ENCODE peak calls at places on chromosomes 3 and 15, in ten cellular contexts. T, K, O, C, W, Y, S, N, Q and F are unnamed samples.

GRCh38 chr3:64138656-64139375 is 86.5 kb downstream of the PRICKLE2 start:
- DNase-seq in T (no peak), K (no peak), O (no peak), C (no peak), W (no peak), Y (no peak), S (no peak), N (no peak), Q (no peak), F (no peak)

GRCh38 chr15:81483496-81483895 is 109.5 kb upstream of the TMC3 start:
- DNase-seq in T (no peak), K (no peak), O (no peak), C (no peak), W (no peak), Y (no peak), S (no peak), N (no peak), Q (no peak), F (no peak)

GRCh38 chr15:63495780-63496179 is 8.6 kb upstream of the USP3 start:
- DNase-seq in T (no peak), K (no peak), O (no peak), C (no peak), W (no peak), Y (no peak), S (no peak), N (no peak), Q (no peak), F (no peak)

GRCh38 chr15:38085104-38085503 is 150.7 kb downstream of the TMCO5A start:
- DNase-seq in T (no peak), K (no peak), O (no peak), C (peak; percentile 37), W (no peak), Y (no peak), S (peak; percentile 54), N (no peak), Q (no peak), F (no peak)

GRCh38 chr15:53359038-53359437 is 400.4 kb downstream of the WDR72 start:
- DNase-seq in T (no peak), K (no peak), O (no peak), C (no peak), W (no peak), Y (no peak), S (no peak), N (no peak), Q (no peak), F (no peak)

GRCh38 chr15:51322622-51323296 is 15.6 kb downstream of the CYP19A1 start:
- DNase-seq in T (no peak), K (no peak), O (peak; percentile 71), C (peak; percentile 81), W (no peak), Y (peak; percentile 75), S (no peak), N (peak; percentile 18), Q (no peak), F (no peak)

GRCh38 chr15:73887481-73887880 is 14.1 kb downstream of the TBC1D21 start:
- DNase-seq in T (no peak), K (no peak), O (no peak), C (no peak), W (no peak), Y (peak; percentile 37), S (no peak), N (no peak), Q (no peak), F (peak; percentile 54)

GRCh38 chr3:45573591-45573990 is 21.0 kb upstream of the LIMD1 start:
- DNase-seq in T (no peak), K (no peak), O (no peak), C (no peak), W (no peak), Y (no peak), S (no peak), N (no peak), Q (no peak), F (no peak)

GRCh38 chr15:90913398-90913944 is 10.4 kb downstream of the MAN2A2 start:
- DNase-seq in T (no peak), K (no peak), O (peak; percentile 6), C (no peak), W (no peak), Y (no peak), S (no peak), N (no peak), Q (no peak), F (no peak)

GRCh38 chr3:191376742-191377141 is 46.4 kb upstream of the UTS2B start:
- DNase-seq in T (no peak), K (no peak), O (no peak), C (no peak), W (peak; percentile 51), Y (no peak), S (peak; percentile 88), N (no peak), Q (peak; percentile 87), F (no peak)

GRCh38 chr15:76327191-76328105 is 9.1 kb upstream of the ISL2 start:
- DNase-seq in T (no peak), K (no peak), O (no peak), C (no peak), W (no peak), Y (no peak), S (no peak), N (no peak), Q (peak; percentile 60), F (no peak)

GRCh38 chr3:152961323-152961722 is 126.4 kb downstream of the P2RY1 start:
- DNase-seq in T (no peak), K (no peak), O (no peak), C (no peak), W (no peak), Y (no peak), S (peak; percentile 59), N (peak; percentile 75), Q (no peak), F (no peak)

GRCh38 chr15:72199721-72200212 is 2.2 kb upstream of the GRAMD2A start:
- DNase-seq in T (peak; percentile 51), K (peak; percentile 44), O (peak; percentile 86), C (peak; percentile 50), W (peak; percentile 30), Y (peak; percentile 81), S (peak; percentile 90), N (peak; percentile 88), Q (peak; percentile 70), F (peak; percentile 87)

GRCh38 chr3:53776494-53777101 is 69.6 kb downstream of the CHDH start:
- DNase-seq in T (no peak), K (no peak), O (no peak), C (no peak), W (peak; percentile 25), Y (no peak), S (no peak), N (no peak), Q (peak; percentile 6), F (no peak)

GRCh38 chr15:63978511-63979226 is 67.6 kb downstream of the DAPK2 start:
- DNase-seq in T (no peak), K (no peak), O (peak; percentile 83), C (no peak), W (no peak), Y (no peak), S (no peak), N (no peak), Q (no peak), F (peak; percentile 81)

GRCh38 chr3:196792771-196793170 is 53.1 kb downstream of the PAK2 start:
- DNase-seq in T (no peak), K (no peak), O (peak; percentile 29), C (no peak), W (no peak), Y (no peak), S (peak; percentile 42), N (no peak), Q (peak; percentile 10), F (no peak)

GRCh38 chr3:37202035-37202434 is 27.7 kb upstream of the LRRFIP2 start:
- DNase-seq in T (no peak), K (no peak), O (no peak), C (no peak), W (no peak), Y (no peak), S (no peak), N (peak; percentile 12), Q (no peak), F (no peak)

GRCh38 chr3:112640864-112641751 is at the start of gene CCDC80:
- DNase-seq in T (no peak), K (no peak), O (no peak), C (no peak), W (peak; percentile 71), Y (no peak), S (peak; percentile 77), N (no peak), Q (peak; percentile 96), F (no peak)

GRCh38 chr15:43268111-43269105 is 1.7 kb upstream of the TGM5 start:
- DNase-seq in T (no peak), K (no peak), O (no peak), C (peak; percentile 45), W (no peak), Y (no peak), S (peak; percentile 24), N (no peak), Q (no peak), F (peak; percentile 20)

GRCh38 chr3:5151586-5151985 is 29.5 kb downstream of the ARL8B start:
- DNase-seq in T (no peak), K (no peak), O (no peak), C (no peak), W (no peak), Y (no peak), S (no peak), N (no peak), Q (no peak), F (no peak)

GRCh38 chr15:98071786-98072185 is 111.3 kb downstream of the ARRDC4 start:
- DNase-seq in T (no peak), K (no peak), O (no peak), C (no peak), W (no peak), Y (no peak), S (no peak), N (no peak), Q (peak; percentile 29), F (no peak)

GRCh38 chr15:59424626-59425025 is 13.4 kb upstream of the FAM81A start:
- DNase-seq in T (no peak), K (no peak), O (no peak), C (no peak), W (no peak), Y (no peak), S (no peak), N (no peak), Q (no peak), F (no peak)

GRCh38 chr15:34609658-34610057 is 26.2 kb upstream of the GOLGA8B start:
- DNase-seq in T (no peak), K (no peak), O (no peak), C (no peak), W (no peak), Y (no peak), S (peak; percentile 58), N (no peak), Q (no peak), F (no peak)

GRCh38 chr3:46378426-46378942 is 7.7 kb downstream of the CCR5 start:
- DNase-seq in T (peak; percentile 68), K (no peak), O (peak; percentile 67), C (peak; percentile 45), W (no peak), Y (peak; percentile 79), S (peak; percentile 74), N (peak; percentile 65), Q (peak; percentile 56), F (peak; percentile 83)

GRCh38 chr3:129449279-129450115 is 9.5 kb downstream of the IFT122 start:
- DNase-seq in T (no peak), K (no peak), O (no peak), C (no peak), W (no peak), Y (no peak), S (peak; percentile 67), N (no peak), Q (no peak), F (no peak)

GRCh38 chr3:42790714-42791229 is 13.5 kb downstream of the HIGD1A start:
- DNase-seq in T (no peak), K (no peak), O (no peak), C (no peak), W (no peak), Y (no peak), S (no peak), N (no peak), Q (no peak), F (no peak)

GRCh38 chr3:3625461-3626271 is 173.6 kb upstream of the LRRN1 start:
- DNase-seq in T (no peak), K (no peak), O (no peak), C (no peak), W (no peak), Y (no peak), S (no peak), N (no peak), Q (no peak), F (no peak)

GRCh38 chr3:129606522-129607390 is at the start of gene PLXND1:
- DNase-seq in T (no peak), K (no peak), O (peak; percentile 86), C (no peak), W (no peak), Y (peak; percentile 90), S (peak; percentile 76), N (peak; percentile 65), Q (peak; percentile 30), F (no peak)